ENCODE peak calls at places on chromosomes 12 and 14, in six cellular contexts. N is stomach, P is LNCaP clone FGC, E is astrocyte of the cerebellum, B is sigmoid colon, L is BJ. G is an unnamed sample.

GRCh38 chr12:630656-631632 is 32.3 kb downstream of the NINJ2 start:
- DNase-seq in N (peak; percentile 72), P (no peak), L (no peak), E (no peak), B (peak; percentile 76), G (no peak)

GRCh38 chr14:93997933-93998870 is 1.1 kb downstream of the CCDC197 start:
- DNase-seq in N (peak; percentile 30), L (no peak), P (no peak), E (no peak), B (no peak), G (no peak)

GRCh38 chr12:62621239-62621638 is 154.6 kb downstream of the MON2 start:
- DNase-seq in L (no peak), E (no peak), B (no peak), P (no peak), N (no peak), G (no peak)

GRCh38 chr14:54797986-54798385 is 104.6 kb downstream of the GCH1 start:
- DNase-seq in B (no peak), L (no peak), N (no peak), P (no peak), E (no peak), G (no peak)

GRCh38 chr14:22403286-22403685 is 185.7 kb downstream of the DAD1 start:
- DNase-seq in N (no peak), P (no peak), E (peak; percentile 50), L (no peak), B (no peak), G (no peak)

GRCh38 chr14:52351191-52351560 is 37.1 kb downstream of the PTGER2 start:
- DNase-seq in P (no peak), L (no peak), B (no peak), E (no peak), N (no peak), G (no peak)

GRCh38 chr14:63499701-63500250 is 43.4 kb downstream of the PPP2R5E start:
- DNase-seq in P (no peak), E (no peak), B (no peak), L (peak; percentile 34), N (no peak), G (peak; percentile 90)

GRCh38 chr14:65321370-65321875 is 91.1 kb upstream of the FUT8 start:
- DNase-seq in B (no peak), E (no peak), N (no peak), L (peak; percentile 49), P (no peak), G (no peak)

GRCh38 chr14:61891810-61892209 is 129.6 kb downstream of the SNAPC1 start:
- DNase-seq in P (no peak), N (no peak), L (no peak), B (no peak), E (no peak), G (no peak)

GRCh38 chr14:24051789-24052655 is at the start of gene CARMIL3:
- DNase-seq in L (no peak), E (no peak), B (peak; percentile 77), P (no peak), N (peak; percentile 70), G (no peak)

GRCh38 chr14:74616507-74616906 is 4.5 kb upstream of the LTBP2 start:
- DNase-seq in L (no peak), N (no peak), P (no peak), B (no peak), E (no peak), G (no peak)

GRCh38 chr12:88336071-88336768 is 194.1 kb downstream of the TMTC3 start:
- DNase-seq in N (no peak), B (no peak), L (no peak), P (no peak), E (no peak), G (no peak)

GRCh38 chr12:96237465-96238077 is 43.4 kb downstream of the ELK3 start:
- DNase-seq in E (peak; percentile 96), B (peak; percentile 93), L (peak; percentile 88), P (no peak), N (peak; percentile 44), G (peak; percentile 84)

GRCh38 chr14:96698846-96699543 is 98.2 kb upstream of the VRK1 start:
- DNase-seq in N (no peak), L (no peak), P (no peak), E (no peak), B (no peak), G (no peak)

GRCh38 chr14:48391661-48392060 is 716.3 kb upstream of the MDGA2 start:
- DNase-seq in N (no peak), P (no peak), E (no peak), B (no peak), L (no peak), G (no peak)

GRCh38 chr12:89995870-89996269 is 287.2 kb upstream of the ATP2B1 start:
- DNase-seq in E (no peak), B (no peak), P (no peak), N (no peak), L (no peak), G (no peak)

GRCh38 chr12:12247584-12247983 is 19.3 kb downstream of the LRP6 start:
- DNase-seq in L (no peak), P (no peak), E (no peak), B (no peak), N (no peak), G (no peak)

GRCh38 chr12:1833596-1834028 is 13.2 kb downstream of the LRTM2 start:
- DNase-seq in B (peak; percentile 3), E (no peak), P (no peak), L (no peak), N (no peak), G (no peak)

GRCh38 chr12:107400686-107401447 is 284.7 kb upstream of the PWP1 start:
- DNase-seq in N (no peak), P (no peak), E (peak; percentile 64), B (no peak), L (no peak), G (no peak)

GRCh38 chr12:113850309-113851056 is 115.6 kb downstream of the RBM19 start:
- DNase-seq in E (no peak), B (no peak), N (no peak), L (no peak), P (no peak), G (no peak)

GRCh38 chr12:76247026-76247688 is 101.1 kb downstream of the BBS10 start:
- DNase-seq in N (no peak), P (no peak), L (no peak), E (no peak), B (no peak), G (no peak)

GRCh38 chr14:37826869-37827268 is 231.4 kb downstream of the TTC6 start:
- DNase-seq in B (no peak), N (no peak), E (no peak), L (no peak), P (peak; percentile 93), G (no peak)

GRCh38 chr12:47943492-47944359 is 19.7 kb upstream of the TMEM106C start:
- DNase-seq in P (no peak), E (no peak), B (peak; percentile 46), L (no peak), N (no peak), G (no peak)

GRCh38 chr14:35435177-35435576 is 30.6 kb upstream of the NFKBIA start:
- DNase-seq in L (no peak), N (no peak), B (no peak), P (no peak), E (no peak), G (no peak)

GRCh38 chr12:62834406-62834805 is 100.5 kb downstream of the PPM1H start:
- DNase-seq in N (no peak), B (peak; percentile 89), L (no peak), P (no peak), E (no peak), G (no peak)

GRCh38 chr14:78143489-78144145 is 26.6 kb upstream of the NRXN3 start:
- DNase-seq in B (no peak), E (peak; percentile 13), L (no peak), P (no peak), N (no peak), G (no peak)

DNA sequence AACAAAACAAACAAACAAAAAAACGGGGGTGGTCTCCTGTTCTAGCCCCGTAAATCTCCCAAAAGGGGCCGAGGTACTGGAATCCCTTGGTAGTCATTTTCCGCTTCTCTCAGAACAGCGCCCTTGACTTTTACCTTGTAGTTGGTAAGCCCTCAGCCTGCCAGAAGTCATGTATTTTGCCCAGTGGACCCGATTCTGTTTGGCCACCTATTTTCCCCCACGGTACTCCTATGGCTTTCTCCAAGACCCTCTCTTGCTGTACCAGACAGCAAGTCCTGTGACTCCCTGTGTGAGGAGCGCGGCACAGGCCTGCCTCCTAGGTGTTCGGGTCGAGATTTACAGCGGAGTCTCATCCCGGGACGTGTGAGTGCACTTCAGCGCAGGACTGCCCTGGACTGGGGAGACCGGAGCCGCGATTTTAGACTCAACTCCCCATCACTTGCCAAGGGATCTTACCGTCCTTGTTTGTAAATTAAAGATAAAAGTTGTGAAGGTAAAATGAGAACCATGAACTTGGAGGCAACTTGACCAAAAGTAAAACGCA is 1.1 kb upstream of the MBD6 start:
- DNase-seq in E (no peak), L (no peak), P (no peak), N (peak; percentile 48), B (peak; percentile 86), G (no peak)
- TF ChIP-seq CTCF in E (peak; percentile 20), L (peak; percentile 12), P (no peak), N (no peak), B (no peak), G (no peak)

DNA sequence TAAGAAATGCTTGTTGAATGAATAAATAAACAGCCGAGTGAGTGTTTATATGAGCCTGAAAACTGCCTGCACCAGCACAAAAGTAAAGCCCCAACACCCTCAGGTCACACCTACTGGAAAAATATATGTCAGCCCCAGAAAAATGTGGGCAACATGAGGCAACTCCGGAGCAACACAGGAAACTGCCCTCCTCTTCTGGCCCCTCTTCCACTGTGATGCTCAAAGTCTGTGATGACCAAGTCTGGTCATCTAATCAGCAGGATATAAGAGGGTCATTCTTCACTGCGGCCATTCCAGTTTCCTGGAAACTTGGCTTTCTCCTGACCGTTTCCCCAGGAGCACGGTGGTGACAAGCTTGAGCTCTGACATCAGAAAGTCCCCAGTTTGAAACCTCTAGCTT is 159.6 kb upstream of the PZP start:
- DNase-seq in N (no peak), B (no peak), P (no peak), E (no peak), L (no peak), G (no peak)
- TF ChIP-seq CTCF in N (no peak), B (no peak), P (no peak), E (no peak), L (no peak), G (no peak)

DNA sequence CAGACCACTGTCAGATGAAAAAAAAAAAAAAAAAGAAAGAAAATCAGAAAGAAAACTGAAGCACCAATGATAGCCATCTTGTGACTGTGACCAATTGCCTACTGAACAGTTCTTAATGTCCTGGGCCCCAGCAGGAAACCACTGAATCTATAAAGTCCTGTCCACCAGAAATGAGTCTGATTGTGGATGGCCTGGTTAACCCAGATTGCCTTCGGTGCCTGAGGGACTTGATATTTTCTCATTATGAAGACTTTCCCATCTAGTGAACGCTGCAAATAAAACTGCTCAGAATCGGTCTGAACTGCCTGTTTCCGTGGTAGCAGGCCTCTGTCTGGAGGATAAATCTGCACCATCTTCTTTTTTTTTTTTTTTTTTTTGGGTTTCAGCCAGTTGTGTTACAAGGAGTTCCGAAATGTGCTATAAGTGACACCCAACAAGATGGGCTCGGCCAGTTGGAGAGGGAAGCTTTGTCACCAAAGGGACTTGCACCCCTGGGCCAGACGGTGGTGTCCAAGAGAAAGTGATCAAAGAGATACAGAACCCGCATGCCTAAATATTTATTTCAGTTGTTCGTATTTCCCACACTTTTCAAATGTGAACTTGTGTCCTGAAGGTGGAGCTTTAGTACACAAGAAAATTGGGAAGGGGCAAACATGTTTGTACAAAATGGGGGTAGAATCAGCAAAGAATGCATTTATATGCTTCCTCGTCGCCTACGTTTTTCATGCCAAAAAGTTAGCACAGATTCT is 3.0 kb upstream of the PLXNC1 start:
- DNase-seq in L (no peak), B (no peak), E (peak; percentile 28), P (no peak), N (no peak), G (peak; percentile 14)
- TF ChIP-seq CTCF in L (peak; percentile 49), B (no peak), E (peak; percentile 38), P (peak; percentile 26), N (no peak), G (peak; percentile 45)

GRCh38 chr14:44657688-44658388 is 150.8 kb upstream of the FSCB start:
- DNase-seq in B (no peak), L (no peak), N (no peak), E (no peak), P (peak; percentile 8), G (no peak)
- TF ChIP-seq CTCF in B (peak; percentile 24), L (no peak), N (no peak), E (peak; percentile 27), P (peak; percentile 67), G (peak; percentile 32)